ENCODE peak calls at places on chromosomes 12 and 14, in four cellular contexts. K, I, T and G are unnamed samples.

GRCh38 chr12:113422030-113422900 is at the start of gene SDSL:
- DNase-seq in K (peak), I (peak), T (peak), G (peak)

GRCh38 chr14:102933618-102934231 is 11.3 kb downstream of the AMN start:
- DNase-seq in K (no peak), I (no peak), T (no peak), G (peak)

GRCh38 chr14:85528882-85529585 is 910 bp upstream of the FLRT2 start:
- DNase-seq in K (no peak), I (peak), T (peak), G (no peak)

GRCh38 chr12:52060498-52061177 is 9.1 kb upstream of the ATG101 start:
- DNase-seq in K (no peak), I (no peak), T (no peak), G (no peak)

GRCh38 chr14:102249041-102249440 is 55.9 kb downstream of the MOK start:
- DNase-seq in K (no peak), I (peak), T (peak), G (peak)

GRCh38 chr12:50825372-50825838 is 17.3 kb upstream of the TMPRSS12 start:
- DNase-seq in K (no peak), I (peak), T (peak), G (no peak)

GRCh38 chr12:86945685-86946196 is 689.5 kb upstream of the MGAT4C start:
- DNase-seq in K (no peak), I (no peak), T (no peak), G (no peak)

GRCh38 chr12:127008758-127009403 is 1258.1 kb upstream of the TMEM132C start:
- DNase-seq in K (no peak), I (no peak), T (no peak), G (no peak)

GRCh38 chr14:43165651-43166050 is 1341.4 kb downstream of the FSCB start:
- DNase-seq in K (no peak), I (no peak), T (no peak), G (no peak)

GRCh38 chr14:64081174-64081746 is 212.9 kb downstream of the ESR2 start:
- DNase-seq in K (no peak), I (no peak), T (no peak), G (no peak)

GRCh38 chr12:53096089-53096741 is 1.3 kb upstream of the IGFBP6 start:
- DNase-seq in K (peak), I (peak), T (peak), G (peak)

GRCh38 chr14:104953896-104954656 is 24.1 kb downstream of the AHNAK2 start:
- DNase-seq in K (peak), I (no peak), T (no peak), G (no peak)

GRCh38 chr14:53547593-53547992 is 394.5 kb upstream of the DDHD1 start:
- DNase-seq in K (no peak), I (no peak), T (no peak), G (no peak)

GRCh38 chr12:14138495-14138894 is 157.1 kb upstream of the GRIN2B start:
- DNase-seq in K (no peak), I (no peak), T (no peak), G (no peak)

GRCh38 chr12:2284857-2285256 is 232.1 kb downstream of the CACNA1C start:
- DNase-seq in K (peak), I (peak), T (peak), G (no peak)
- H3K4me3 ChIP-seq in K (no peak), I (no peak), T (no peak), G (no peak)

GRCh38 chr14:95948608-95949007 is 72.0 kb downstream of the TUNAR start:
- DNase-seq in K (no peak), I (no peak), T (peak), G (no peak)
- H3K4me3 ChIP-seq in K (no peak), I (no peak), T (no peak), G (no peak)

GRCh38 chr12:7269273-7269672 is 34.6 kb upstream of the ACSM4 start:
- DNase-seq in K (no peak), I (no peak), T (no peak), G (no peak)

DNA sequence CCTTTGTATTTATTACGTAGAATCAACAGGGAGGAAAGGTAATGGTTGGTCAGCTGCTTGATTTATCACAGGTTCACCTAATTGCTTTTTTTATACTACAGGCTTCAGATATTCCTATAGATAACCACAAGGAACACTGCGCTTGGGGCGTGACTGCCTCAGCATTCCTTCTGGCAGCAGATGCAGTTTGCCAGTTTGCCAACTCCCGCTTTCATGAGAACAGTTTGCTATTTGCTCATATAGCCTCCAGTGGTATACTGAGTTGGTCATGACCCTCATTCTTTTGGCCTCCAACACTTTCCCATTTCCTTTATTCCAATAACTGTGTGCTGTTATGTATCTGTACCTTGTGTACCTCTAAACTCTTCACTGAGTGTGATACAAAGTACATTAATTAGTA is 38.6 kb upstream of the ACSM4 start:
- DNase-seq in K (no peak), I (no peak), T (no peak), G (no peak)
- H3K4me3 ChIP-seq in K (no peak), I (no peak), T (no peak), G (no peak)

DNA sequence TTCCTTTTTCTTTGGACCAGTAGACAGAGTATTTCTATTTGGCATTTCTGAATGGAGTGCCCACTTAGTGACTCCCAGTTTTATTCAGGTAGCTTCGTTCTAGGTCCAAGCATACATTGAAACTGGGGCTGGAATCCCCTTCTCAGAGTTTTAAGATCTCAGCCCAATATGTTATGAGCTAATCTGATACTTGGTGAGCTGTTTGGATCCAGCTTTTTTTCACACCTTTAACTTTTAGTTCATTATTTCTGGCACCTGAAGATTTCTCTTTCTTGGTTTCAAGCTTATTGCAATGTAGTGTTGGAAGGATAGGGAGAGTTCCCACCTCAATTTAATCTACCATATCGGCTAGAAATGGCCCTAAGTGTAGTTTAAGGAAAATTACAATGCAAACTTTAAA is 53.5 kb upstream of the CCDC198 start:
- DNase-seq in K (no peak), I (no peak), T (no peak), G (no peak)
- H3K4me3 ChIP-seq in K (no peak), I (no peak), T (no peak), G (no peak)